ENCODE peak calls at places on chromosomes 16 and 17, in six cellular contexts. F is CD4-positive, CD25-positive, alpha-beta regulatory T cell; N is SK-N-SH; V is left ventricle myocardium inferior; S is cardiac muscle cell; T is H9. P is an unnamed sample. For H3K27me3, the result is how much of the 10 kb centered on the place peaks cover.

GRCh38 chr16:16092925-16093624 is 130.2 kb downstream of the ABCC6 start:
- DNase-seq in F (no peak), N (no peak), V (no peak), S (no peak), T (no peak), P (no peak)

GRCh38 chr17:8076502-8077266 is 10.8 kb downstream of the ALOX12B start:
- DNase-seq in F (no peak), N (no peak), V (no peak), S (no peak), T (no peak), P (no peak)

GRCh38 chr17:21164226-21165019 is 37.7 kb downstream of the DHRS7B start:
- DNase-seq in F (no peak), N (no peak), V (no peak), S (no peak), T (no peak), P (no peak)

GRCh38 chr17:45857977-45858708 is 13.5 kb downstream of the SPPL2C start:
- DNase-seq in F (no peak), N (no peak), V (no peak), S (peak), T (peak), P (no peak)

GRCh38 chr16:19001788-19002187 is 18.1 kb downstream of the TMC7 start:
- DNase-seq in F (no peak), N (no peak), V (no peak), S (no peak), T (no peak), P (no peak)

GRCh38 chr16:48999034-48999433 is 282.6 kb downstream of the CBLN1 start:
- DNase-seq in F (no peak), N (no peak), V (no peak), S (peak), T (no peak), P (no peak)

GRCh38 chr16:31458073-31458834 is 1.0 kb upstream of the ARMC5 start:
- DNase-seq in F (peak), N (peak), V (no peak), S (peak), T (peak), P (peak)

GRCh38 chr16:2148714-2149629 is 547 bp downstream of the RAB26 start:
- DNase-seq in F (no peak), N (peak), V (no peak), S (no peak), T (peak), P (no peak)

GRCh38 chr17:72038427-72038826 is 82.4 kb upstream of the SOX9 start:
- DNase-seq in F (no peak), N (no peak), V (no peak), S (no peak), T (no peak), P (no peak)

GRCh38 chr17:29077320-29077719 is 34.4 kb downstream of the PIPOX start:
- DNase-seq in F (no peak), N (no peak), V (no peak), S (no peak), T (no peak), P (no peak)

GRCh38 chr17:68302666-68303065 is 11.4 kb downstream of the ARSG start:
- DNase-seq in F (no peak), N (no peak), V (no peak), S (no peak), T (no peak), P (no peak)

GRCh38 chr17:7882068-7882467 is 6.5 kb upstream of the CHD3 start:
- DNase-seq in F (no peak), N (no peak), V (no peak), S (no peak), T (peak), P (no peak)

GRCh38 chr16:27314161-27314723 is 468 bp downstream of the IL4R start:
- DNase-seq in F (peak), N (peak), V (peak), S (peak), T (no peak), P (peak)

GRCh38 chr17:5508855-5509254 is 22.5 kb downstream of the MIS12 start:
- DNase-seq in F (no peak), N (no peak), V (no peak), S (peak), T (peak), P (no peak)

GRCh38 chr17:78742901-78743300 is 39.2 kb downstream of the CYTH1 start:
- DNase-seq in F (no peak), N (no peak), V (no peak), S (no peak), T (no peak), P (no peak)

GRCh38 chr16:58418026-58418425 is 25.8 kb downstream of the GINS3 start:
- DNase-seq in F (no peak), N (no peak), V (no peak), S (no peak), T (no peak), P (no peak)

GRCh38 chr17:14756469-14756868 is 455.6 kb downstream of the HS3ST3B1 start:
- DNase-seq in F (no peak), N (no peak), V (no peak), S (no peak), T (no peak), P (no peak)

GRCh38 chr17:62876664-62877411 is 68.7 kb upstream of the MARCHF10 start:
- DNase-seq in F (no peak), N (no peak), V (no peak), S (no peak), T (no peak), P (no peak)

GRCh38 chr17:31418773-31419350 is 27.4 kb downstream of the RAB11FIP4 start:
- DNase-seq in F (no peak), N (no peak), V (no peak), S (no peak), T (peak), P (no peak)

GRCh38 chr17:32492648-32493289 is 6.0 kb downstream of the CDK5R1 start:
- DNase-seq in F (no peak), N (no peak), V (no peak), S (no peak), T (no peak), P (no peak)

GRCh38 chr17:7307686-7308624 is 527 bp downstream of the EIF5A start:
- DNase-seq in F (no peak), N (peak), V (peak), S (peak), T (peak), P (peak)

GRCh38 chr16:8673611-8674412 is 605 bp upstream of the ABAT start:
- DNase-seq in F (no peak), N (no peak), V (no peak), S (no peak), T (no peak), P (no peak)

GRCh38 chr17:7313028-7313889 is 1.9 kb downstream of the GPS2 start:
- DNase-seq in F (no peak), N (no peak), V (no peak), S (no peak), T (peak), P (no peak)

GRCh38 chr16:66541388-66542360 is 8.2 kb downstream of the TK2 start:
- DNase-seq in F (no peak), N (no peak), V (no peak), S (no peak), T (no peak), P (no peak)

GRCh38 chr16:78499399-78499798 is 399.9 kb downstream of the WWOX start:
- DNase-seq in F (no peak), N (no peak), V (no peak), S (no peak), T (no peak), P (no peak)

GRCh38 chr16:81431554-81432353 is 12.9 kb upstream of the CMIP start:
- DNase-seq in F (no peak), N (no peak), V (no peak), S (no peak), T (no peak), P (no peak)
- H3K27ac ChIP-seq in F (no peak), N (no peak), V (peak), S (no peak), T (no peak), P (no peak)

GRCh38 chr17:57767561-57767960 is 22.5 kb upstream of the CCDC182 start:
- DNase-seq in F (no peak), N (no peak), V (no peak), S (no peak), T (peak), P (no peak)

GRCh38 chr17:57761887-57762286 is 16.8 kb upstream of the CCDC182 start:
- DNase-seq in F (no peak), N (no peak), V (no peak), S (no peak), T (peak), P (no peak)

GRCh38 chr17:57762375-57762916 is 17.3 kb upstream of the CCDC182 start:
- DNase-seq in F (no peak), N (peak), V (no peak), S (no peak), T (peak), P (no peak)

DNA sequence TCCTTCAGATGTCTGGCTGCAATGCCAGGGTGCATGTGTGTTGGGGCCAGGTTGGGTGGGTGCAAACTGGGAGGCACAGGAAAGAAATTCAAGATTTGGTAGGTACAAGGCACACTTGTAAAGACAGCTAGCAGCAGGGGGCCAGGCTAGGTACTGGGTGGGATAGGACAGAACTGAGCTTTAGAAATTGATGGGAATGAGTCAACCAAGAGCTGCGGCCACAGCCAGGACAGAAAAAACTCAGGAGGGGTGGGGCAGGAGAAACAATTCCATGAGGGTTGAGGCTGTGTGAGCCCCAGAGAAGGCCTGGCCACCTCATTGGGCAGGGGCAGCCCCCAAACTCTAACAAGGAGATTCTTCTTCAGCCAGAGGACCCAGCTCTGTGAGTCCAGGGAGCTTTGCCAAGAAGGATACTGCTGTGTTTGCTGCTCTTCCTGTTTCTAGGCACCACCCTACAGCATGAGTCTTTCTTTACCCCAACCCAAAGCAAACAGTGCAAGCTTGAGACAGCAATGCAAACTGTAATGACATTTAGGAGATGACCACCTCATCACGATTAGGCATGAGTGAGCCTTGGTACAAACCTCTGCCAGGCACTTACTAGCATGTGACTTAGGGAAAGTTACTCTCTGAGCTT is 21.3 kb upstream of the CCDC182 start:
- DNase-seq in F (no peak), N (no peak), V (no peak), S (no peak), T (no peak), P (no peak)
- H3K27me3 ChIP-seq in F (under half), N (under half), V (under half), S (under half), T (under half), P (under half)

GRCh38 chr16:75931970-75932369 is 205.7 kb upstream of the CPHXL start:
- DNase-seq in F (no peak), N (no peak), V (no peak), S (no peak), T (no peak), P (no peak)
- H3K27ac ChIP-seq in F (no peak), N (no peak), V (no peak), S (no peak), T (no peak), P (no peak)

DNA sequence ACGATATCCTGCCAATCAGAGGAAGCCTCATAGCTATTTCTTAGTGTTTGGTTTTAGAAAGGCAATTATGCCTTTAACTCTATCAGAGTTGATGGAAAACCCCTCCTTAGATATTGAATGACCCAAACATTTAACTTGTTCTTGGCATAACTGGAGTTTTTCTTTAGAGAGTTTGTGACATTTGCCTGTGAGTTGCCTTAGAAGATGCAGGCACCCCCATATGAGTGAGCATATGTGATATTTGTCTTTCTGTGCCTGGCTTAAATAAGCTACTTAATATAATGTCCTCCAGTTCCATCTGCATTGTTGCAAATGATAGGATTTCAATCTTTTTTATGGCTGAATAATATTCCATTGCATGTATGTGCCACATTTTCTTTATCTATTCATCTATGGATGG is 19.6 kb upstream of the B4GALNT2 start:
- DNase-seq in F (no peak), N (no peak), V (no peak), S (no peak), T (no peak), P (no peak)
- H3K27me3 ChIP-seq in F (under half), N (under half), V (half or more), S (under half), T (under half), P (under half)

GRCh38 chr16:11963706-11964105 is 1.3 kb upstream of the TNFRSF17 start:
- DNase-seq in F (no peak), N (no peak), V (no peak), S (no peak), T (no peak), P (no peak)

GRCh38 chr16:11968577-11968976 is 3.6 kb downstream of the TNFRSF17 start:
- DNase-seq in F (no peak), N (no peak), V (no peak), S (no peak), T (no peak), P (no peak)

GRCh38 chr16:11967195-11967911 is 2.3 kb downstream of the TNFRSF17 start:
- DNase-seq in F (no peak), N (no peak), V (no peak), S (no peak), T (no peak), P (no peak)

GRCh38 chr16:11966173-11966572 is 1.2 kb downstream of the TNFRSF17 start:
- DNase-seq in F (no peak), N (no peak), V (no peak), S (no peak), T (no peak), P (no peak)

DNA sequence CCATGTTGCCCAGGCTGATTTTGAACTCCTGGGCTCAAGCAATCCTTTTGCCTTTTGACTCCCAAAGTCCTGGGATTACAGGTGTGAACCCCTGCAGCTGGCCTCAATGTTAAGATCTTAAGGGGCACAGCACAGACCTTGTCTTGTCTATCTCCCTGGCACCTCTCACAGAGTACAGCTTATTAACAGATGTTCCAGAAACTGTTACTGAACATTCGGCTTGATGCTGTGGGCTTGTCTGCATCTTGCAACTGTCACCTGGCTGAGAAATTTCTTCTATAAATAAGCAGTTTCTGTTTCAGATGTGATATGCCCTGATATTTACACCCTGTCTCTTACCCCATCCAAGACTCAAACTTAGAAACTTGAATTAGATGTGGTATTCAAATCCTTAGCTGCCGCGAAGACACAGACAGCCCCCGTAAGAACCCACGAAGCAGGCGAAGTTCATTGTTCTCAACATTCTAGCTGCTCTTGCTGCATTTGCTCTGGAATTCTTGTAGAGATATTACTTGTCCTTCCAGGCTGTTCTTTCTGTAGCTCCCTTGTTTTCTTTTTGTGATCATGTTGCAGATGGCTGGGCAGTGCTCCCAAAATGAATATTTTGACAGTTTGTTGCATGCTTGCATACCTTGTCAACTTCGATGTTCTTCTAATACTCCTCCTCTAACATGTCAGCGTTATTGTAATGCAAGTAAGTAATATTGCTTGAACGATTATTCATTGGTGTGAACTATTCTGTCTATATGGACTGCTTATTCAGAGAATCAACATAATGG is at the start of gene TNFRSF17:
- DNase-seq in F (no peak), N (no peak), V (no peak), S (no peak), T (no peak), P (no peak)
- H3K27ac ChIP-seq in F (no peak), N (no peak), V (no peak), S (no peak), T (no peak), P (no peak)

GRCh38 chr16:1090620-1091587 is 5.1 kb downstream of the C1QTNF8 start:
- DNase-seq in F (no peak), N (no peak), V (peak), S (peak), T (no peak), P (no peak)

GRCh38 chr16:1089822-1090619 is 6.0 kb downstream of the C1QTNF8 start:
- DNase-seq in F (no peak), N (no peak), V (peak), S (no peak), T (no peak), P (no peak)

GRCh38 chr16:1093284-1094123 is 2.5 kb downstream of the C1QTNF8 start:
- DNase-seq in F (peak), N (peak), V (no peak), S (no peak), T (peak), P (no peak)

GRCh38 chr16:1094124-1094479 is 1.9 kb downstream of the C1QTNF8 start:
- DNase-seq in F (no peak), N (no peak), V (no peak), S (no peak), T (no peak), P (no peak)

GRCh38 chr16:1091992-1092552 is 4.0 kb downstream of the C1QTNF8 start:
- DNase-seq in F (no peak), N (no peak), V (no peak), S (no peak), T (no peak), P (no peak)
- H3K27me3 ChIP-seq in F (under half), N (under half), V (half or more), S (under half), T (under half), P (under half)

GRCh38 chr16:5977329-5977728 is 879.7 kb upstream of the EEF2KMT start:
- DNase-seq in F (no peak), N (no peak), V (no peak), S (no peak), T (no peak), P (no peak)

GRCh38 chr16:5982979-5983378 is 885.4 kb upstream of the EEF2KMT start:
- DNase-seq in F (no peak), N (no peak), V (no peak), S (no peak), T (no peak), P (no peak)

DNA sequence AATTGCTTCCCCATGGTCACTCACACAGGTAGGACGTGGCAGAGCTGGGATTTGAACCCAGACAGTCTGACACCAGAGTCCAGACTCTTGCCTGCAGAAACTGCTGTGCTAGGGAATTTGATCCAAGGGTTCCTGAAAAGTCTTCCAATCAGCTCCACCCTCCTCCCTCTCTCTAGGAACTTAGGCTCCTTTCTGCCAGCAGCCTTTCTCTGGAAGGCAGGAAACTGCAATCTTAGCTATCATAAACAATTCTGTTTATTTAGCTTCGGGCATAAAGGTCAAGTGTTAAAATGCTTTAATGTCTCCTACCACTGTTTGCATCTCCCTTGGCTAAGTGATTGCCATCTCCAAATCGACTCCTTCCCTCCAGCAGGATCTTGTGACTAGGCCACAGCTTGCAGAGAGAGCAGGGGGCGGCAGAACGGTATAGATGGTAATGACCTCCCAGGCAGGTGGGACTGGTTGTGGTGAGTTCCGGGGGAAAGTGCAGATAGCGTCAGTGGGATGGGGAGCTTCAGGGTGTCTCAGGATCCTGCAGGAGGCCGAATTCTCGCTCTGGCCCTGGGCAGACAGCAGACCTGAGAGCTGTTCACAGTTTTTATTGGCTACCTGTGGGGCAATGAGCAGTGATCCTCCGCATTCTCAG is 882.4 kb upstream of the EEF2KMT start:
- DNase-seq in F (no peak), N (no peak), V (no peak), S (no peak), T (peak), P (no peak)
- H3K27ac ChIP-seq in F (no peak), N (no peak), V (no peak), S (no peak), T (no peak), P (no peak)

DNA sequence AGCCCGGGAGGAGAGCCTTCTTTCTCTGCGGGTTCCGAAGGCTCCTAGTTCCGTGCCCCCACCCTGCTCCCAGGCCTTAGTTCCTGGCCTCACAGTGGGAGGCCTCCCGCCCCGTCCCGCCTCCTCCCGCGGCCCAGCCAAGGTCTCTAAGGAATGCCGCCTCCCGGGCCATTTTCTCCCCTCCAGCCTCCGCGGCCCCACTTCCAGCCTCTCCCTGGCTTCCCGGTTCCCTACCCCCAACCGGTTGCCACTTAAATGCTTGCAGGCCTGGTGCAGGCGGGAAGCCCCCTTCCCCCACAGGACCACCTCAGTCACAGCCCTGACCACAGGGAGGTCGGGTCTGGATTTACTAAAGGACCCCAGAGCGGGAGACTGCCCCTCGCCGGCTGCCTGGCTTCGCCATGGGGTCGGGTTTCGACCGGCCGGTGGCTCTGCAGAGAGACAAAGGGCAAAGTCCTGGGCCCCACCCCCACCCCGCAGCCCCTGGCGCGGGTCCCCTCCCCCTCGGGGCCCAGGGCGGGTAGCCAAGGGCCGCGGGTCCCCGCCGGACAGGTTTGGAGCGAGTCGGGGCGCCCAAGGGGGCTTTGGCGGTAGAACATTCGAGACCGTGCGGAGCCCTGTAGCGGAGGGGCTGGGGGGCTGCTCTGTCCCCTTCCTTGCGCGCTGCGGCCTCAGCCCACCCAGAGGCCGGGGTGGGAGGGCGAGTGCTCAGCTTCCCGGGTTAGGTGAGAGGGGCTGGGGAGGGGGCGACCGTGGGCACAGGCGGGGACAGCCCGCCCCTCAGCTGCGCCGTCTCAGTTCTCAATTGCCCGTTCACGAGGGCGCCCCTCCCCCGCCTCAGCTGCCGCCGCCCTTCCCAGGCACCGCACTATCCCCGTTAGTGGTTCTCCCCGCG is 16.4 kb downstream of the IGF2BP1 start:
- DNase-seq in F (no peak), N (no peak), V (no peak), S (peak), T (peak), P (no peak)
- H3K27me3 ChIP-seq in F (under half), N (half or more), V (half or more), S (under half), T (under half), P (half or more)